ENCODE peak calls at places on chromosomes 7 and 10, in six cellular contexts. T, M, Q, S, O and N are unnamed samples.

GRCh38 chr10:77637986-77638765 is 568 bp upstream of the KCNMA1 start:
- DNase-seq in Q (no peak), O (no peak), T (peak; percentile 67), M (no peak), S (no peak), N (no peak)

GRCh38 chr7:142303650-142304049 is 45.8 kb upstream of the PRSS58 start:
- DNase-seq in S (peak; percentile 87), O (peak; percentile 24), Q (peak; percentile 84), T (peak; percentile 45), M (no peak), N (peak; percentile 67)

GRCh38 chr10:24642921-24643678 is 80.6 kb downstream of the ARHGAP21 start:
- DNase-seq in T (peak; percentile 73), M (no peak), Q (peak; percentile 70), O (peak; percentile 72), S (peak; percentile 56), N (peak; percentile 61)

GRCh38 chr7:40329601-40330153 is 194.9 kb downstream of the SUGCT start:
- DNase-seq in O (peak; percentile 42), M (no peak), Q (peak; percentile 60), T (peak; percentile 61), S (peak; percentile 56), N (peak; percentile 53)

GRCh38 chr10:116779076-116779687 is 36.8 kb upstream of the HSPA12A start:
- DNase-seq in M (no peak), S (no peak), Q (no peak), T (no peak), O (no peak), N (no peak)

GRCh38 chr7:36623247-36623646 is 101.0 kb downstream of the AOAH start:
- DNase-seq in M (no peak), T (no peak), O (no peak), S (no peak), Q (no peak), N (no peak)

GRCh38 chr7:122975341-122975740 is 20.2 kb downstream of the TAS2R16 start:
- DNase-seq in T (no peak), Q (no peak), M (no peak), S (no peak), O (no peak), N (no peak)

GRCh38 chr7:135925205-135925604 is 52.0 kb downstream of the MTPN start:
- DNase-seq in O (peak; percentile 76), S (no peak), Q (no peak), T (no peak), M (no peak), N (no peak)

GRCh38 chr7:2482725-2483451 is 6.7 kb upstream of the GRIFIN start:
- DNase-seq in O (no peak), M (no peak), Q (no peak), T (no peak), S (no peak), N (no peak)

GRCh38 chr7:97026705-97027426 is 2.2 kb upstream of the DLX5 start:
- DNase-seq in O (no peak), Q (no peak), S (no peak), M (no peak), T (no peak), N (no peak)

GRCh38 chr7:151917791-151918311 is 38.4 kb upstream of the GALNTL5 start:
- DNase-seq in Q (no peak), S (no peak), T (peak; percentile 56), M (no peak), O (no peak), N (no peak)

GRCh38 chr7:82017334-82017943 is 247.6 kb upstream of the HGF start:
- DNase-seq in O (peak; percentile 1), T (peak; percentile 21), M (no peak), Q (peak; percentile 18), S (peak; percentile 19), N (peak; percentile 2)

GRCh38 chr7:597348-598178 is 77.9 kb upstream of the PDGFA start:
- DNase-seq in T (no peak), Q (no peak), S (no peak), O (no peak), M (no peak), N (no peak)

GRCh38 chr10:114996542-114996941 is 58.5 kb downstream of the TRUB1 start:
- DNase-seq in Q (no peak), M (no peak), O (no peak), S (no peak), T (no peak), N (no peak)

GRCh38 chr10:89699581-89700064 is 1.8 kb upstream of the KIF20B start:
- DNase-seq in M (no peak), Q (no peak), O (no peak), S (no peak), T (peak; percentile 17), N (no peak)

GRCh38 chr7:45543470-45543869 is 30.7 kb upstream of the ADCY1 start:
- DNase-seq in O (no peak), M (no peak), T (no peak), Q (no peak), S (no peak), N (no peak)

GRCh38 chr7:13908667-13909382 is 80.6 kb downstream of the ETV1 start:
- DNase-seq in S (no peak), T (no peak), Q (no peak), O (no peak), M (no peak), N (peak; percentile 84)

GRCh38 chr10:90872648-90873020 is 860 bp downstream of the RPP30 start:
- DNase-seq in Q (no peak), M (no peak), S (no peak), T (no peak), O (peak; percentile 8), N (no peak)

GRCh38 chr10:116771101-116771705 is 28.8 kb upstream of the HSPA12A start:
- DNase-seq in Q (no peak), M (peak; percentile 83), O (no peak), S (no peak), T (peak; percentile 72), N (no peak)

GRCh38 chr7:101746311-101746710 is 71.1 kb upstream of the CUX1 start:
- DNase-seq in Q (no peak), O (no peak), S (peak; percentile 68), T (no peak), M (no peak), N (no peak)

GRCh38 chr7:67625257-67625713 is 628.7 kb downstream of the TYW1 start:
- DNase-seq in T (peak; percentile 92), Q (peak; percentile 32), O (peak; percentile 73), M (peak; percentile 53), S (peak; percentile 49), N (peak; percentile 11)

GRCh38 chr10:102812213-102812876 is 24.9 kb downstream of the CYP17A1 start:
- DNase-seq in S (peak; percentile 75), Q (no peak), O (no peak), T (no peak), M (no peak), N (peak; percentile 92)

GRCh38 chr10:103124420-103125096 is 68.5 kb downstream of the NT5C2 start:
- DNase-seq in S (no peak), O (no peak), T (no peak), Q (no peak), M (no peak), N (no peak)

GRCh38 chr7:6121141-6121540 is 90.0 kb downstream of the ANKRD61 start:
- DNase-seq in T (no peak), O (peak; percentile 36), S (no peak), Q (no peak), M (no peak), N (no peak)

GRCh38 chr10:119973261-119973660 is 80.7 kb downstream of the SEC23IP start:
- DNase-seq in S (peak; percentile 8), M (no peak), T (no peak), O (peak; percentile 41), Q (peak; percentile 21), N (peak; percentile 20)

GRCh38 chr10:13765641-13766341 is 179.0 kb downstream of the PRPF18 start:
- DNase-seq in Q (no peak), O (no peak), T (peak; percentile 74), S (no peak), M (no peak), N (no peak)

GRCh38 chr7:102306916-102307677 is 20.4 kb downstream of the SH2B2 start:
- DNase-seq in M (peak; percentile 52), Q (peak; percentile 98), O (peak; percentile 30), S (peak; percentile 98), T (peak; percentile 65), N (peak; percentile 62)

DNA sequence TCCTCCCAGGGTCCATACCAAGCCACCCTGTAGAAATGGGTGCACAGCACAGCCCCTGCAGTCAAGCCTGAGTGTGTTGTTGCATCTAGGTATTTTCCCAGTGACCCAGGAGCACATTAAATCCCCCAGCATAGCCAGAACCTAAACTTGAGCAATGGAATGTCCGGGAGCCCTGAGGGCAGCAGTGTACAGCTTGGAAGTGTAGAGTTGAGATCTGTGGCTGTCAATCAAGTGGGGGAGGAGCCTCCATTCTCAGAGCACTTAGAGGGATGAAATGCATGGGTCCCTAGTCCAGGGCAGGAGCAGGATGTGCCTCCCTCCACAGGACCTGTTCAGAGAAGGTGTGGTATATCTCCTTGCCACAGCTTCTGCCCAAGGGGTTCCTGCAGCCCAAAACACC is 885.1 kb downstream of the CCSER2 start:
- DNase-seq in O (no peak), T (no peak), Q (no peak), S (no peak), M (no peak), N (no peak)
- H3K4me3 ChIP-seq in O (no peak overlapping the region), T (no peak overlapping the region), Q (no peak overlapping the region), S (no peak overlapping the region), M (no peak overlapping the region), N (no peak overlapping the region)

GRCh38 chr7:155471728-155472127 is 13.8 kb downstream of the EN2 start:
- DNase-seq in S (no peak), O (no peak), Q (no peak), M (no peak), T (no peak), N (no peak)
- H3K4me3 ChIP-seq in S (no peak overlapping the region), O (no peak overlapping the region), Q (no peak overlapping the region), M (no peak overlapping the region), T (no peak overlapping the region), N (no peak overlapping the region)

DNA sequence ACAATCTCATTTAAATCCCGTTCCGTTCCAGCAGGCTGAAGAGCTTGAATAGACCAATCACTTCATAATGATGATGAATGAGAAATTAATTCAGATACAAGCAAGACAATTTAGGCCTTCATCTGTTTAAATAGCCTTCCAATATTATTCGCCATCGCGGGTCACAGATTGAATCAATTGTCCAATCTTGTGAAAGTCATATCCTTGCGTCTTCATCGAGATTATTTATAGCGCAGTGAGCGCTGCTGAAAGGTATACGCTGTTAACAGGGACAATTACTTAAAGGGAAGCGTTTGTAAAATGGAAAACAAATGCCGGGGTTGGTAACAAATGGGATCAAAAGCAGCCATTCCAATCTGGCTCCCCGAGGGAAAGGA is 8.5 kb downstream of the EVX1 start:
- DNase-seq in S (no peak), Q (no peak), O (no peak), M (no peak), T (no peak), N (no peak)
- H3K4me3 ChIP-seq in S (no peak overlapping the region), Q (no peak overlapping the region), O (no peak overlapping the region), M (no peak overlapping the region), T (no peak overlapping the region), N (no peak overlapping the region)

GRCh38 chr10:109932391-109932790 is 9.1 kb upstream of the XPNPEP1 start:
- DNase-seq in S (no peak), T (no peak), M (no peak), Q (no peak), O (no peak), N (no peak)

GRCh38 chr10:109934958-109935793 is 11.9 kb upstream of the XPNPEP1 start:
- DNase-seq in Q (no peak), O (no peak), T (no peak), M (no peak), S (no peak), N (peak; percentile 33)

GRCh38 chr10:109931153-109931552 is 7.8 kb upstream of the XPNPEP1 start:
- DNase-seq in S (no peak), M (no peak), T (no peak), Q (no peak), O (no peak), N (no peak)

GRCh38 chr10:109937460-109937859 is 14.1 kb upstream of the XPNPEP1 start:
- DNase-seq in S (no peak), Q (no peak), T (no peak), M (no peak), O (no peak), N (no peak)

GRCh38 chr10:109933984-109934565 is 10.8 kb upstream of the XPNPEP1 start:
- DNase-seq in T (no peak), S (no peak), Q (no peak), O (no peak), M (no peak), N (peak; percentile 76)
- H3K4me3 ChIP-seq in T (no peak overlapping the region), S (no peak overlapping the region), Q (no peak overlapping the region), O (no peak overlapping the region), M (no peak overlapping the region), N (no peak overlapping the region)